ENCODE peak calls at places on chromosomes 3 and 15, in eight cellular contexts. One of them, this sample, is unnamed.

GRCh38 chr15:21260966-21261395 is 179.3 kb downstream of the POTEB3 start:
- DNase-seq in stomach: no peak
- DNase-seq in uterus: no peak
- DNase-seq in mesenchymal stem cell: no peak
- DNase-seq in SJCRH30: peak; percentile 5
- DNase-seq in keratinocyte: no peak
- DNase-seq in tibial nerve: no peak
- DNase-seq in testis: peak; percentile 26
- DNase-seq in this sample: no peak

GRCh38 chr15:55586808-55587207 is 1.3 kb downstream of the PYGO1 start:
- DNase-seq in tibial nerve: no peak
- DNase-seq in mesenchymal stem cell: peak; percentile 28
- DNase-seq in testis: no peak
- DNase-seq in uterus: no peak
- DNase-seq in keratinocyte: no peak
- DNase-seq in SJCRH30: peak; percentile 16
- DNase-seq in stomach: no peak
- DNase-seq in this sample: no peak

GRCh38 chr3:114645392-114645791 is 351.6 kb downstream of the TIGIT start:
- DNase-seq in tibial nerve: no peak
- DNase-seq in stomach: no peak
- DNase-seq in mesenchymal stem cell: no peak
- DNase-seq in keratinocyte: no peak
- DNase-seq in SJCRH30: peak; percentile 86
- DNase-seq in uterus: no peak
- DNase-seq in testis: no peak
- DNase-seq in this sample: no peak

GRCh38 chr3:31668258-31668657 is 135.5 kb downstream of the STT3B start:
- DNase-seq in SJCRH30: no peak
- DNase-seq in mesenchymal stem cell: no peak
- DNase-seq in testis: no peak
- DNase-seq in tibial nerve: no peak
- DNase-seq in keratinocyte: peak; percentile 25
- DNase-seq in stomach: no peak
- DNase-seq in uterus: no peak
- DNase-seq in this sample: no peak

GRCh38 chr15:77075528-77075927 is 4.6 kb upstream of the TSPAN3 start:
- DNase-seq in uterus: no peak
- DNase-seq in SJCRH30: peak; percentile 74
- DNase-seq in tibial nerve: no peak
- DNase-seq in testis: peak; percentile 32
- DNase-seq in mesenchymal stem cell: no peak
- DNase-seq in stomach: peak; percentile 50
- DNase-seq in keratinocyte: no peak
- DNase-seq in this sample: no peak

GRCh38 chr3:12809435-12809834 is 13.0 kb downstream of the CAND2 start:
- DNase-seq in keratinocyte: no peak
- DNase-seq in tibial nerve: no peak
- DNase-seq in uterus: no peak
- DNase-seq in stomach: no peak
- DNase-seq in testis: no peak
- DNase-seq in SJCRH30: no peak
- DNase-seq in mesenchymal stem cell: no peak
- DNase-seq in this sample: no peak

GRCh38 chr3:5304789-5305680 is 117.5 kb downstream of the EDEM1 start:
- DNase-seq in testis: peak; percentile 57
- DNase-seq in tibial nerve: peak; percentile 6
- DNase-seq in SJCRH30: peak; percentile 67
- DNase-seq in keratinocyte: no peak
- DNase-seq in uterus: no peak
- DNase-seq in mesenchymal stem cell: peak; percentile 58
- DNase-seq in stomach: peak; percentile 52
- DNase-seq in this sample: peak; percentile 55

GRCh38 chr3:151856106-151856505 is 17.3 kb upstream of the SUCNR1 start:
- DNase-seq in uterus: no peak
- DNase-seq in mesenchymal stem cell: no peak
- DNase-seq in tibial nerve: no peak
- DNase-seq in SJCRH30: no peak
- DNase-seq in stomach: no peak
- DNase-seq in keratinocyte: no peak
- DNase-seq in testis: no peak
- DNase-seq in this sample: no peak

GRCh38 chr15:89665449-89666146 is 10.3 kb upstream of the KIF7 start:
- DNase-seq in mesenchymal stem cell: peak; percentile 75
- DNase-seq in stomach: peak; percentile 57
- DNase-seq in testis: peak; percentile 69
- DNase-seq in SJCRH30: no peak
- DNase-seq in tibial nerve: peak; percentile 23
- DNase-seq in keratinocyte: no peak
- DNase-seq in uterus: peak; percentile 53
- DNase-seq in this sample: no peak

GRCh38 chr15:49330166-49330565 is 92.9 kb upstream of the FGF7 start:
- DNase-seq in tibial nerve: no peak
- DNase-seq in keratinocyte: no peak
- DNase-seq in uterus: no peak
- DNase-seq in testis: no peak
- DNase-seq in mesenchymal stem cell: no peak
- DNase-seq in stomach: no peak
- DNase-seq in SJCRH30: no peak
- DNase-seq in this sample: no peak

GRCh38 chr3:185763347-185764010 is 61.4 kb downstream of the IGF2BP2 start:
- DNase-seq in keratinocyte: no peak
- DNase-seq in mesenchymal stem cell: peak; percentile 56
- DNase-seq in stomach: no peak
- DNase-seq in SJCRH30: no peak
- DNase-seq in uterus: no peak
- DNase-seq in testis: no peak
- DNase-seq in tibial nerve: no peak
- DNase-seq in this sample: no peak

GRCh38 chr3:141280086-141280485 is 48.5 kb downstream of the PXYLP1 start:
- DNase-seq in testis: no peak
- DNase-seq in keratinocyte: no peak
- DNase-seq in SJCRH30: no peak
- DNase-seq in stomach: no peak
- DNase-seq in tibial nerve: no peak
- DNase-seq in mesenchymal stem cell: peak; percentile 55
- DNase-seq in uterus: peak; percentile 54
- DNase-seq in this sample: no peak

DNA sequence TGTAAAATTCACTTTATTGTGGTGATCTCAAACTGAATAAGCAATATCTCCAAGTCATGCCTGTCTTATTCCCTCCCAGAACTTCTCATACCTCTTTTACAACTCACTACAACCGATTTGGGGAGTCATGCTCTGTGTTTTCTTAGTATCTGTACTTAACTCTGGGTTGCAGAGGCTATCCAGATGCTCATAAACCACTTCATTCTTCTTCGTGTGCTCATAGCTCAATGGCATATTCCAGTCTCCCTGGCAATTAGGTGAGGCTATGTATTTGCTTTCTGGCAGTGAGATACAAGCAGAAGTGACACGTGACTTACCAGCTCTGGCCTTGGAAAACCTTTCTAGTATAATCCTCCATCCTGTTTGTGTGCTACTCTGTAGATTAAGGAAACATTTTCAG is 360.9 kb downstream of the ZNF385D start:
- DNase-seq in SJCRH30: no peak
- DNase-seq in uterus: no peak
- DNase-seq in mesenchymal stem cell: no peak
- DNase-seq in testis: no peak
- DNase-seq in tibial nerve: no peak
- DNase-seq in keratinocyte: no peak
- DNase-seq in stomach: no peak
- DNase-seq in this sample: no peak
- H3K9me3 ChIP-seq in SJCRH30: no peaks in the 10 kb centered on the region
- H3K9me3 ChIP-seq in uterus: no peaks in the 10 kb centered on the region
- H3K9me3 ChIP-seq in mesenchymal stem cell: peaks cover 4% of the 10 kb centered on the region
- H3K9me3 ChIP-seq in testis: no peaks in the 10 kb centered on the region
- H3K9me3 ChIP-seq in tibial nerve: no peaks in the 10 kb centered on the region
- H3K9me3 ChIP-seq in keratinocyte: no peaks in the 10 kb centered on the region
- H3K9me3 ChIP-seq in stomach: no peaks in the 10 kb centered on the region
- H3K9me3 ChIP-seq in this sample: no peaks in the 10 kb centered on the region

GRCh38 chr15:36903195-36903594 is 197.2 kb downstream of the MEIS2 start:
- DNase-seq in uterus: no peak
- DNase-seq in keratinocyte: no peak
- DNase-seq in tibial nerve: no peak
- DNase-seq in stomach: no peak
- DNase-seq in mesenchymal stem cell: no peak
- DNase-seq in SJCRH30: no peak
- DNase-seq in testis: no peak
- DNase-seq in this sample: no peak

GRCh38 chr15:36905908-36906307 is 194.4 kb downstream of the MEIS2 start:
- DNase-seq in SJCRH30: no peak
- DNase-seq in testis: no peak
- DNase-seq in tibial nerve: no peak
- DNase-seq in keratinocyte: no peak
- DNase-seq in uterus: no peak
- DNase-seq in stomach: no peak
- DNase-seq in mesenchymal stem cell: peak; percentile 67
- DNase-seq in this sample: peak; percentile 66

GRCh38 chr15:36903922-36904479 is 196.3 kb downstream of the MEIS2 start:
- DNase-seq in stomach: no peak
- DNase-seq in keratinocyte: peak; percentile 21
- DNase-seq in mesenchymal stem cell: peak; percentile 21
- DNase-seq in SJCRH30: peak; percentile 90
- DNase-seq in testis: no peak
- DNase-seq in uterus: no peak
- DNase-seq in tibial nerve: no peak
- DNase-seq in this sample: peak; percentile 74

GRCh38 chr15:36908991-36909390 is 191.4 kb downstream of the MEIS2 start:
- DNase-seq in uterus: no peak
- DNase-seq in tibial nerve: no peak
- DNase-seq in SJCRH30: no peak
- DNase-seq in testis: no peak
- DNase-seq in stomach: no peak
- DNase-seq in mesenchymal stem cell: no peak
- DNase-seq in keratinocyte: no peak
- DNase-seq in this sample: no peak

DNA sequence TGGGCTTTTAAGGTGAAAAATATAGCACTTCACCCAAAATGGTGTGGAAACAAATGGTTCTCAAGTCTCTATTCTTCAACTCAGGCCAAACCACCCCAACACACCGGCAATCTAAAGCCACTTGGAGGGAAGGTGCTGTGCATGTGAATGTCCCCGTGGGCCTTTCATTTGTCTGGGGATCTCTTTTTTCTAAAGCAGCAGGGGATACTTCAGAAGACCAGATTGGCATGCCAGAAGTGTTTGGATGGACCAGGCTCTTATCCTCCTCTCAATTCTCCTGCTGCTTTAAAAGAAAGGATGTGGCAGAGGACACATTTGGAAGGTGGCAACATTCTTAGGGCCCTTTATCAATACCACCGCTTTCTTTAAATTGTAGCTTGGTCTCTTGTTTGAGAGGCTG is 193.1 kb downstream of the MEIS2 start:
- DNase-seq in mesenchymal stem cell: no peak
- DNase-seq in uterus: no peak
- DNase-seq in testis: no peak
- DNase-seq in SJCRH30: no peak
- DNase-seq in tibial nerve: no peak
- DNase-seq in stomach: no peak
- DNase-seq in keratinocyte: no peak
- DNase-seq in this sample: no peak
- H3K4me1 ChIP-seq in mesenchymal stem cell: peaks cover 6% of the 10 kb centered on the region
- H3K4me1 ChIP-seq in uterus: no peaks in the 10 kb centered on the region
- H3K4me1 ChIP-seq in testis: peaks cover 3% of the 10 kb centered on the region
- H3K4me1 ChIP-seq in SJCRH30: peaks cover 19% of the 10 kb centered on the region
- H3K4me1 ChIP-seq in tibial nerve: no peaks in the 10 kb centered on the region
- H3K4me1 ChIP-seq in stomach: peaks cover 15% of the 10 kb centered on the region
- H3K4me1 ChIP-seq in keratinocyte: peaks cover 17% of the 10 kb centered on the region
- H3K4me1 ChIP-seq in this sample: peaks cover 74% of the 10 kb centered on the region

GRCh38 chr3:57080171-57080570 is 19.7 kb downstream of the SPATA12 start:
- DNase-seq in tibial nerve: no peak
- DNase-seq in uterus: no peak
- DNase-seq in testis: no peak
- DNase-seq in SJCRH30: peak; percentile 95
- DNase-seq in keratinocyte: no peak
- DNase-seq in stomach: no peak
- DNase-seq in mesenchymal stem cell: no peak
- DNase-seq in this sample: no peak
- H3K27me3 ChIP-seq in tibial nerve: peaks cover 25% of the 10 kb centered on the region
- H3K27me3 ChIP-seq in uterus: no peaks in the 10 kb centered on the region
- H3K27me3 ChIP-seq in testis: no peaks in the 10 kb centered on the region
- H3K27me3 ChIP-seq in SJCRH30: no peaks in the 10 kb centered on the region
- H3K27me3 ChIP-seq in keratinocyte: no peaks in the 10 kb centered on the region
- H3K27me3 ChIP-seq in stomach: no peaks in the 10 kb centered on the region
- H3K27me3 ChIP-seq in mesenchymal stem cell: peaks cover 6% of the 10 kb centered on the region
- H3K27me3 ChIP-seq in this sample: no peaks in the 10 kb centered on the region

GRCh38 chr3:126454799-126455198 is 20.9 kb downstream of the ZXDC start:
- DNase-seq in tibial nerve: no peak
- DNase-seq in keratinocyte: no peak
- DNase-seq in SJCRH30: no peak
- DNase-seq in mesenchymal stem cell: no peak
- DNase-seq in testis: no peak
- DNase-seq in uterus: no peak
- DNase-seq in stomach: no peak
- DNase-seq in this sample: no peak

GRCh38 chr3:126454026-126454425 is 21.7 kb downstream of the ZXDC start:
- DNase-seq in SJCRH30: no peak
- DNase-seq in uterus: no peak
- DNase-seq in testis: no peak
- DNase-seq in keratinocyte: no peak
- DNase-seq in tibial nerve: no peak
- DNase-seq in stomach: no peak
- DNase-seq in mesenchymal stem cell: no peak
- DNase-seq in this sample: no peak

GRCh38 chr3:126456211-126456610 is 19.5 kb downstream of the ZXDC start:
- DNase-seq in tibial nerve: no peak
- DNase-seq in SJCRH30: no peak
- DNase-seq in testis: no peak
- DNase-seq in mesenchymal stem cell: no peak
- DNase-seq in keratinocyte: no peak
- DNase-seq in stomach: no peak
- DNase-seq in uterus: peak; percentile 3
- DNase-seq in this sample: no peak

GRCh38 chr3:126459111-126459762 is 16.5 kb downstream of the ZXDC start:
- DNase-seq in SJCRH30: no peak
- DNase-seq in stomach: no peak
- DNase-seq in tibial nerve: no peak
- DNase-seq in mesenchymal stem cell: no peak
- DNase-seq in keratinocyte: no peak
- DNase-seq in uterus: peak; percentile 2
- DNase-seq in testis: no peak
- DNase-seq in this sample: no peak

DNA sequence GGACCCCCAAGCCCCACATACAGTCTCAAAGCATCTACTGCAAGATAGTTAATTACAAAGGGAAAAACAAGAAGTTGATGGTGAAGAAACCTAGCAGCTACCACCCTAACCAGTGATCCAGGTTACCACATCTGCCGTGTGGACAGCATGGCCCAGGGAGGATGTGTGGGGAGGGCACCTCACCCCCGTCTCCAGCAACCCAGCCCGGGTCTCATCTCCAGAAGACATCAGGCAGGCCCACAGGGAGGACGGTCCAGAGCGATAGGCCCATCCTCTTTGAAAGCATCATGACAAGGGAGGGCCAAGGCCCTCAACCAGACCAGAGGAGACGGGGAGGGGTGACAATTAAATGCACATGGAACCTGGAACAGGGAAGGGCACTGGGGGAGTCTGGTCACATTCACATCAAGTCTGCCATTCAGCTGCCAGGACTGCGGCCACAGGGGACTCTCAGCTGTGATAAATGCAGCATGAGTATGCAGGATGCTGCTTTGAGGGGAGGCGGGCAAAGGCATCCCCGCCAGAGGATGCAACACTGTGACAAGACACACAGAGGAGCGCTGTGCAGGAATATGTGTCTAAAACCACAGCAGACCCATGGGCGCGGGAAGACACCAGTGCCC is 18.8 kb downstream of the ZXDC start:
- DNase-seq in testis: no peak
- DNase-seq in uterus: peak; percentile 7
- DNase-seq in tibial nerve: no peak
- DNase-seq in mesenchymal stem cell: no peak
- DNase-seq in keratinocyte: no peak
- DNase-seq in SJCRH30: no peak
- DNase-seq in stomach: no peak
- DNase-seq in this sample: no peak
- H3K9me3 ChIP-seq in testis: no peaks in the 10 kb centered on the region
- H3K9me3 ChIP-seq in uterus: no peaks in the 10 kb centered on the region
- H3K9me3 ChIP-seq in tibial nerve: no peaks in the 10 kb centered on the region
- H3K9me3 ChIP-seq in mesenchymal stem cell: no peaks in the 10 kb centered on the region
- H3K9me3 ChIP-seq in keratinocyte: no peaks in the 10 kb centered on the region
- H3K9me3 ChIP-seq in SJCRH30: no peaks in the 10 kb centered on the region
- H3K9me3 ChIP-seq in stomach: no peaks in the 10 kb centered on the region
- H3K9me3 ChIP-seq in this sample: no peaks in the 10 kb centered on the region